ENCODE peak calls at places on chromosome 17, in nine cellular contexts. One of them, this sample, is unnamed.

GRCh38 chr17:4551141-4551540 is 4.0 kb downstream of the MYBBP1A start:
- DNase-seq in retinal pigment epithelial cell: no peak
- DNase-seq in colonic mucosa: no peak
- DNase-seq in foreskin fibroblast: peak; percentile 36
- DNase-seq in AG09309: no peak
- DNase-seq in stomach: no peak
- DNase-seq in fibroblast of lung: no peak
- DNase-seq in cardiac fibroblast: no peak
- DNase-seq in HCT116: no peak
- DNase-seq in this sample: no peak

GRCh38 chr17:34151081-34151480 is 104.0 kb upstream of the CCL2 start:
- DNase-seq in retinal pigment epithelial cell: peak; percentile 12
- DNase-seq in cardiac fibroblast: peak; percentile 14
- DNase-seq in foreskin fibroblast: no peak
- DNase-seq in stomach: no peak
- DNase-seq in AG09309: no peak
- DNase-seq in colonic mucosa: no peak
- DNase-seq in HCT116: no peak
- DNase-seq in fibroblast of lung: no peak
- DNase-seq in this sample: no peak

GRCh38 chr17:21815352-21816063 is 123.2 kb downstream of the KCNJ18 start:
- DNase-seq in retinal pigment epithelial cell: no peak
- DNase-seq in cardiac fibroblast: no peak
- DNase-seq in fibroblast of lung: no peak
- DNase-seq in AG09309: no peak
- DNase-seq in stomach: no peak
- DNase-seq in HCT116: no peak
- DNase-seq in foreskin fibroblast: no peak
- DNase-seq in colonic mucosa: no peak
- DNase-seq in this sample: no peak

GRCh38 chr17:38322156-38322779 is 21.5 kb downstream of the GPR179 start:
- DNase-seq in colonic mucosa: peak; percentile 60
- DNase-seq in retinal pigment epithelial cell: no peak
- DNase-seq in stomach: peak; percentile 69
- DNase-seq in HCT116: peak; percentile 28
- DNase-seq in cardiac fibroblast: peak; percentile 59
- DNase-seq in AG09309: no peak
- DNase-seq in foreskin fibroblast: peak; percentile 68
- DNase-seq in fibroblast of lung: peak; percentile 58
- DNase-seq in this sample: no peak

GRCh38 chr17:3528604-3529511 is 28.8 kb downstream of the TRPV3 start:
- DNase-seq in cardiac fibroblast: peak; percentile 51
- DNase-seq in fibroblast of lung: no peak
- DNase-seq in AG09309: no peak
- DNase-seq in retinal pigment epithelial cell: no peak
- DNase-seq in foreskin fibroblast: peak; percentile 32
- DNase-seq in stomach: no peak
- DNase-seq in colonic mucosa: no peak
- DNase-seq in HCT116: no peak
- DNase-seq in this sample: no peak

GRCh38 chr17:72336026-72336803 is 215.4 kb downstream of the SOX9 start:
- DNase-seq in foreskin fibroblast: no peak
- DNase-seq in stomach: no peak
- DNase-seq in retinal pigment epithelial cell: peak; percentile 84
- DNase-seq in colonic mucosa: no peak
- DNase-seq in AG09309: no peak
- DNase-seq in fibroblast of lung: no peak
- DNase-seq in cardiac fibroblast: no peak
- DNase-seq in HCT116: no peak
- DNase-seq in this sample: no peak

GRCh38 chr17:40530988-40531971 is 29.9 kb upstream of the TNS4 start:
- DNase-seq in cardiac fibroblast: no peak
- DNase-seq in HCT116: no peak
- DNase-seq in colonic mucosa: no peak
- DNase-seq in fibroblast of lung: no peak
- DNase-seq in stomach: no peak
- DNase-seq in foreskin fibroblast: no peak
- DNase-seq in AG09309: no peak
- DNase-seq in retinal pigment epithelial cell: no peak
- DNase-seq in this sample: no peak

GRCh38 chr17:55641559-55642160 is 81.0 kb downstream of the TMEM100 start:
- DNase-seq in retinal pigment epithelial cell: peak; percentile 9
- DNase-seq in foreskin fibroblast: peak; percentile 81
- DNase-seq in HCT116: peak; percentile 57
- DNase-seq in cardiac fibroblast: peak; percentile 77
- DNase-seq in fibroblast of lung: peak; percentile 83
- DNase-seq in AG09309: peak; percentile 11
- DNase-seq in stomach: peak; percentile 49
- DNase-seq in colonic mucosa: peak; percentile 61
- DNase-seq in this sample: peak; percentile 12

GRCh38 chr17:30113213-30113612 is 3.4 kb upstream of the NSRP1 start:
- DNase-seq in HCT116: no peak
- DNase-seq in AG09309: no peak
- DNase-seq in fibroblast of lung: no peak
- DNase-seq in cardiac fibroblast: peak; percentile 33
- DNase-seq in stomach: peak; percentile 65
- DNase-seq in colonic mucosa: peak; percentile 85
- DNase-seq in foreskin fibroblast: peak; percentile 43
- DNase-seq in retinal pigment epithelial cell: no peak
- DNase-seq in this sample: no peak

GRCh38 chr17:50976951-50977472 is 110.9 kb upstream of the TOB1 start:
- DNase-seq in retinal pigment epithelial cell: no peak
- DNase-seq in AG09309: no peak
- DNase-seq in colonic mucosa: no peak
- DNase-seq in fibroblast of lung: no peak
- DNase-seq in HCT116: no peak
- DNase-seq in stomach: no peak
- DNase-seq in foreskin fibroblast: no peak
- DNase-seq in cardiac fibroblast: peak; percentile 28
- DNase-seq in this sample: no peak

GRCh38 chr17:57142925-57143324 is 57.9 kb downstream of the AKAP1 start:
- DNase-seq in AG09309: no peak
- DNase-seq in HCT116: no peak
- DNase-seq in foreskin fibroblast: peak; percentile 73
- DNase-seq in stomach: no peak
- DNase-seq in colonic mucosa: no peak
- DNase-seq in fibroblast of lung: peak; percentile 54
- DNase-seq in cardiac fibroblast: peak; percentile 57
- DNase-seq in retinal pigment epithelial cell: no peak
- DNase-seq in this sample: no peak

GRCh38 chr17:78170692-78171590 is 2.6 kb downstream of the SYNGR2 start:
- DNase-seq in HCT116: no peak
- DNase-seq in fibroblast of lung: no peak
- DNase-seq in AG09309: no peak
- DNase-seq in cardiac fibroblast: no peak
- DNase-seq in colonic mucosa: no peak
- DNase-seq in foreskin fibroblast: no peak
- DNase-seq in retinal pigment epithelial cell: no peak
- DNase-seq in stomach: no peak
- DNase-seq in this sample: no peak

DNA sequence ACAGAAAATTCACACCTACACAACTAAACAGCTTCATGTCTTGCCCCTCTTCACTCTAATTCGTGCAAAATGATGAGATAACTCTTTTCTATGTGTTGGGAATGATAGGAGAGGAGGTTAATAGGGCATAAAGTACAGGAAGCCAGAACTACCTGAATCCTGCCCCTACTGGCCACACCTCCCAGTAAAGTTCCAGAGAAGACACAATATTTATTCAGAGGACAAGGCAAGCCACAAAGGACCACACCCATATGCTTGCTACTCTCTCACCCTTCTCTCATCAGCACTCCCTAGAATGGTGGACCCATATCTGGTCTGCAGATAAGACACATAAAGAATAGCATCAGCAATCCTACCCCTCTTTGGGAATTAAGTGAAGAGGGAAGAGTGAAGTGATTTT is 74.6 kb downstream of the ZNF18 start:
- DNase-seq in fibroblast of lung: no peak
- DNase-seq in retinal pigment epithelial cell: no peak
- DNase-seq in foreskin fibroblast: no peak
- DNase-seq in HCT116: no peak
- DNase-seq in cardiac fibroblast: no peak
- DNase-seq in stomach: no peak
- DNase-seq in AG09309: no peak
- DNase-seq in colonic mucosa: no peak
- DNase-seq in this sample: no peak
- H3K4me3 ChIP-seq in fibroblast of lung: no peak overlapping the region
- H3K4me3 ChIP-seq in retinal pigment epithelial cell: no peak overlapping the region
- H3K4me3 ChIP-seq in foreskin fibroblast: no peak overlapping the region
- H3K4me3 ChIP-seq in HCT116: no peak overlapping the region
- H3K4me3 ChIP-seq in cardiac fibroblast: no peak overlapping the region
- H3K4me3 ChIP-seq in stomach: no peak overlapping the region
- H3K4me3 ChIP-seq in AG09309: no peak overlapping the region
- H3K4me3 ChIP-seq in colonic mucosa: no peak overlapping the region
- H3K4me3 ChIP-seq in this sample: no peak overlapping the region

DNA sequence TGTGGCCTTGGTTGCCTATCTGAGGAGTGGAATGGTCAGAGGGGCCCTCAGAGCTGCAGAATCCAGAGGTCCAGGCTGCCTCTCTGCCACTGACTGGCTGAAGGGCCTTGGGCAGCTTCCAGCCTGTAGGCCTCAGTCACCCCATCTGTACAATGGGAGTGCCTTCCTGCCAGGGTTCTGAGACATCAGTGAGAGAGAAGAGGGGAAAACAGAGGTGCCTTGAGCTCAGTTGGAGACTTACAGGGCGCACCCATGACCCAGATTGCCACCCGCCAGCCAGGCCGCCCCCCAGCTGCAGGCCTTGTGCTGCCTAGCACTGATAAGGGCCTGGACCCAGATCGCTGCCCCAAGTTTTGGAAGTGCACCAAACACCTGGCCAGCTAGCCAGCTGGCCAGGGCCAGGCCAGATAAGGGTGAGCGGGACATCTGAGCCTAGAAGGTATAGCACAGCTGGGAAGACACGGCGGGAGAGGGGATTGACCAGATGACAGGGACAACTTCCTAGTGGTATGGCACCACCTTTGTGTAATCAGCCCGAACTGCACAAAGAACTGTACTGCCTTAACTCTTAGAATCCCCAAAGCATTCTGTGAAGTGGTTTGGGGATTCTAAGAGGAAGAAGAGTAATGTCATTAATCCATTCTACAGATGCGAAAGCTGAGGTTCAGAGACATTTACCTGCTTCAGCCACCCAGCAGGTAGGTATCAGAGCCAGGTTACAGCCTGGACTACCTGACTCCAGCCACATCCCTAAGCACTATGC is 1.4 kb downstream of the SLC4A1 start:
- DNase-seq in HCT116: no peak
- DNase-seq in colonic mucosa: no peak
- DNase-seq in cardiac fibroblast: no peak
- DNase-seq in stomach: no peak
- DNase-seq in fibroblast of lung: peak; percentile 10
- DNase-seq in AG09309: no peak
- DNase-seq in retinal pigment epithelial cell: no peak
- DNase-seq in foreskin fibroblast: peak; percentile 12
- DNase-seq in this sample: no peak
- TF ChIP-seq CTCF in HCT116: no peak
- TF ChIP-seq CTCF in colonic mucosa: no peak
- TF ChIP-seq CTCF in cardiac fibroblast: no peak
- TF ChIP-seq CTCF in stomach: no peak
- TF ChIP-seq CTCF in fibroblast of lung: no peak
- TF ChIP-seq CTCF in AG09309: no peak
- TF ChIP-seq CTCF in retinal pigment epithelial cell: no peak
- TF ChIP-seq CTCF in foreskin fibroblast: no peak
- TF ChIP-seq CTCF in this sample: no peak

GRCh38 chr17:8408371-8408770 is 10.7 kb upstream of the RNF222 start:
- DNase-seq in HCT116: peak; percentile 65
- DNase-seq in fibroblast of lung: no peak
- DNase-seq in colonic mucosa: peak; percentile 65
- DNase-seq in foreskin fibroblast: no peak
- DNase-seq in AG09309: no peak
- DNase-seq in cardiac fibroblast: no peak
- DNase-seq in retinal pigment epithelial cell: no peak
- DNase-seq in stomach: peak; percentile 49
- DNase-seq in this sample: no peak
- H3K4me3 ChIP-seq in HCT116: peak overlapping the region; percentile 47
- H3K4me3 ChIP-seq in fibroblast of lung: no peak overlapping the region
- H3K4me3 ChIP-seq in colonic mucosa: no peak overlapping the region
- H3K4me3 ChIP-seq in foreskin fibroblast: no peak overlapping the region
- H3K4me3 ChIP-seq in AG09309: no peak overlapping the region
- H3K4me3 ChIP-seq in cardiac fibroblast: no peak overlapping the region
- H3K4me3 ChIP-seq in retinal pigment epithelial cell: no peak overlapping the region
- H3K4me3 ChIP-seq in stomach: no peak overlapping the region
- H3K4me3 ChIP-seq in this sample: no peak overlapping the region

GRCh38 chr17:73950515-73950914 is 253.0 kb upstream of the RPL38 start:
- DNase-seq in HCT116: no peak
- DNase-seq in foreskin fibroblast: no peak
- DNase-seq in fibroblast of lung: no peak
- DNase-seq in AG09309: no peak
- DNase-seq in stomach: peak; percentile 21
- DNase-seq in colonic mucosa: no peak
- DNase-seq in retinal pigment epithelial cell: no peak
- DNase-seq in cardiac fibroblast: no peak
- DNase-seq in this sample: no peak

GRCh38 chr17:73953206-73954033 is 250.1 kb upstream of the RPL38 start:
- DNase-seq in AG09309: no peak
- DNase-seq in stomach: no peak
- DNase-seq in colonic mucosa: no peak
- DNase-seq in fibroblast of lung: no peak
- DNase-seq in retinal pigment epithelial cell: no peak
- DNase-seq in foreskin fibroblast: no peak
- DNase-seq in HCT116: no peak
- DNase-seq in cardiac fibroblast: no peak
- DNase-seq in this sample: no peak

GRCh38 chr17:73954981-73955380 is 248.5 kb upstream of the RPL38 start:
- DNase-seq in colonic mucosa: peak; percentile 69
- DNase-seq in retinal pigment epithelial cell: no peak
- DNase-seq in fibroblast of lung: no peak
- DNase-seq in foreskin fibroblast: no peak
- DNase-seq in HCT116: no peak
- DNase-seq in cardiac fibroblast: no peak
- DNase-seq in stomach: peak; percentile 45
- DNase-seq in AG09309: no peak
- DNase-seq in this sample: no peak

GRCh38 chr17:73952136-73952497 is 251.4 kb upstream of the RPL38 start:
- DNase-seq in stomach: no peak
- DNase-seq in AG09309: no peak
- DNase-seq in foreskin fibroblast: no peak
- DNase-seq in colonic mucosa: no peak
- DNase-seq in fibroblast of lung: no peak
- DNase-seq in cardiac fibroblast: no peak
- DNase-seq in HCT116: no peak
- DNase-seq in retinal pigment epithelial cell: no peak
- DNase-seq in this sample: no peak

DNA sequence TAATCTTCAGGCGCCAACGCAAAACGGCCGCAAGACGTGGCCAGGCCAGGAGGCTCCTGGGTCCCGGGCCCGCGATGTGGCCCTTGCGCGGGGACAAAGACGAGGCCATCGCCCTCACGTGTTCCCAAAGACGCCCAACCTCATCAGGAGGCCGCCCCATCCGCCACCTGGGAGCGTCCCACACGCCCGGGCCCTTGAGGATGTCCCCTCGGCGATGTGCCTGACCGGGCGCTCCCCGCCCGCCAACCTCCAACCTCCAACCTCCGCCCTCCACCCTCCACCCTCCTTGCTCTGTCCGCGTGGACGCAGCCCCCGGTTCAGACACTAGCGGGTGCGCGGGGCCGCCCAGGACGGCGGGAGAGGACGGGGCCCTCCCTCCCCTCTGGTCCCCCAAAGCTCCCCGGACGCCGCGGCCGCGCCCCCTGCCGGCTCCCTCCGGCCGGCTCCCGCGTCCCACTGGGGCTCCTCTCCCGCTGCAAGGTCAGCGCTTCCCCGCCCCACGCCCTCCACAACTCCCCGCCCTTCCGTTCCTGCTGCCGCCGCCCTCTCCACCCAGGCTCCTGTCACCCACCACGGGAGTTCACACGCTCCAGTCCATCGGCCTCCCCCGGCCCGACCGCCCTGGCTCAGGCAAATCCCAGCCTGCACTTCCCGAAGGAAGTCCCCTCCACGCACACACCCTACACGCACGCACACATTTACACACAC is 250.8 kb upstream of the RPL38 start:
- DNase-seq in cardiac fibroblast: no peak
- DNase-seq in fibroblast of lung: no peak
- DNase-seq in stomach: peak; percentile 36
- DNase-seq in foreskin fibroblast: no peak
- DNase-seq in HCT116: no peak
- DNase-seq in colonic mucosa: peak; percentile 64
- DNase-seq in retinal pigment epithelial cell: no peak
- DNase-seq in AG09309: no peak
- DNase-seq in this sample: no peak
- TF ChIP-seq CTCF in cardiac fibroblast: no peak
- TF ChIP-seq CTCF in fibroblast of lung: no peak
- TF ChIP-seq CTCF in stomach: no peak
- TF ChIP-seq CTCF in foreskin fibroblast: no peak
- TF ChIP-seq CTCF in HCT116: peak; percentile 16
- TF ChIP-seq CTCF in colonic mucosa: peak; percentile 15
- TF ChIP-seq CTCF in retinal pigment epithelial cell: peak; percentile 23
- TF ChIP-seq CTCF in AG09309: no peak
- TF ChIP-seq CTCF in this sample: peak; percentile 6